ENCODE peak calls at places on chromosome 16, in ten cellular contexts. W, M, O, P, D, Q, L, F, G and R are unnamed samples. For H3K27me3, the result is how much of the 10 kb centered on the place peaks cover.

GRCh38 chr16:54148974-54149373 is 137.6 kb downstream of the IRX3 start:
- DNase-seq in L (no peak), D (no peak), Q (no peak), O (no peak), G (no peak), W (no peak), F (no peak), M (no peak), P (no peak), R (no peak)

GRCh38 chr16:10497132-10498088 is 83.0 kb downstream of the EMP2 start:
- DNase-seq in L (no peak), F (no peak), D (no peak), G (peak), O (no peak), P (no peak), Q (no peak), W (no peak), M (no peak), R (no peak)

GRCh38 chr16:59591480-59591879 is 857.4 kb upstream of the GOT2 start:
- DNase-seq in G (no peak), O (no peak), P (no peak), Q (no peak), W (no peak), M (no peak), F (no peak), L (no peak), D (no peak), R (no peak)

GRCh38 chr16:21964353-21964752 is 11.2 kb downstream of the UQCRC2 start:
- DNase-seq in P (no peak), D (no peak), L (no peak), F (no peak), M (no peak), G (no peak), O (no peak), Q (no peak), W (no peak), R (no peak)

GRCh38 chr16:67435758-67436164 is 4.8 kb downstream of the HSD11B2 start:
- DNase-seq in O (no peak), P (no peak), L (no peak), M (no peak), F (no peak), G (no peak), W (no peak), Q (no peak), D (no peak), R (peak)

GRCh38 chr16:83793179-83793578 is 14.6 kb upstream of the HSBP1 start:
- DNase-seq in F (no peak), L (no peak), D (no peak), O (no peak), Q (no peak), P (no peak), M (no peak), W (no peak), G (no peak), R (no peak)

GRCh38 chr16:71255721-71256120 is 25.2 kb upstream of the HYDIN start:
- DNase-seq in G (no peak), W (no peak), Q (no peak), F (no peak), M (no peak), P (no peak), L (no peak), O (no peak), D (no peak), R (no peak)

GRCh38 chr16:4032768-4033167 is 83.5 kb downstream of the ADCY9 start:
- DNase-seq in O (no peak), M (no peak), Q (no peak), L (no peak), G (no peak), D (no peak), P (peak), W (peak), F (no peak), R (peak)

GRCh38 chr16:88379694-88380040 is 3.1 kb upstream of the ZNF469 start:
- DNase-seq in W (no peak), D (no peak), L (peak), G (no peak), O (no peak), M (no peak), Q (no peak), P (no peak), F (no peak), R (no peak)

GRCh38 chr16:11138769-11139623 is 117.0 kb downstream of the SOCS1 start:
- DNase-seq in L (no peak), Q (peak), F (no peak), M (no peak), W (no peak), D (no peak), G (no peak), O (no peak), P (no peak), R (no peak)

GRCh38 chr16:28309811-28310311 is 17.5 kb downstream of the SBK1 start:
- DNase-seq in Q (no peak), M (no peak), W (peak), F (no peak), D (no peak), O (no peak), P (no peak), L (no peak), G (no peak), R (peak)

GRCh38 chr16:64791756-64792155 is 330.1 kb downstream of the CDH11 start:
- DNase-seq in O (no peak), G (no peak), L (no peak), M (no peak), W (no peak), F (no peak), D (no peak), Q (no peak), P (no peak), R (no peak)

GRCh38 chr16:25135239-25135878 is 23.8 kb downstream of the LCMT1 start:
- DNase-seq in M (no peak), P (no peak), G (no peak), D (no peak), W (peak), Q (peak), F (no peak), L (no peak), O (no peak), R (no peak)

GRCh38 chr16:56610017-56610608 is 1.7 kb downstream of the MT2A start:
- DNase-seq in O (peak), P (peak), L (no peak), M (no peak), D (no peak), G (no peak), F (no peak), Q (peak), W (peak), R (no peak)

GRCh38 chr16:10950393-10950792 is 6.0 kb downstream of the CLEC16A start:
- DNase-seq in F (no peak), O (no peak), W (no peak), M (no peak), Q (no peak), L (no peak), P (no peak), G (no peak), D (no peak), R (no peak)

GRCh38 chr16:54521327-54521726 is 234.7 kb upstream of the IRX3 start:
- DNase-seq in G (no peak), F (no peak), P (no peak), M (no peak), O (no peak), W (no peak), L (no peak), D (no peak), Q (no peak), R (no peak)

GRCh38 chr16:66458292-66458691 is 31.2 kb downstream of the BEAN1 start:
- DNase-seq in L (no peak), P (no peak), F (no peak), W (no peak), M (no peak), O (no peak), Q (no peak), G (no peak), D (peak), R (no peak)

GRCh38 chr16:11604783-11605563 is 18.3 kb upstream of the LITAF start:
- DNase-seq in O (peak), Q (no peak), W (peak), P (no peak), L (peak), M (no peak), D (no peak), F (no peak), G (no peak), R (peak)

GRCh38 chr16:50635505-50636392 is 45.4 kb downstream of the SNX20 start:
- DNase-seq in O (no peak), G (peak), P (no peak), W (no peak), Q (no peak), F (no peak), M (no peak), D (no peak), L (no peak), R (no peak)
- TF ChIP-seq EP300 in O (no peak), G (no peak), P (no peak), W (no peak), Q (no peak), F (no peak), M (no peak), D (no peak), L (no peak), R (no peak)

DNA sequence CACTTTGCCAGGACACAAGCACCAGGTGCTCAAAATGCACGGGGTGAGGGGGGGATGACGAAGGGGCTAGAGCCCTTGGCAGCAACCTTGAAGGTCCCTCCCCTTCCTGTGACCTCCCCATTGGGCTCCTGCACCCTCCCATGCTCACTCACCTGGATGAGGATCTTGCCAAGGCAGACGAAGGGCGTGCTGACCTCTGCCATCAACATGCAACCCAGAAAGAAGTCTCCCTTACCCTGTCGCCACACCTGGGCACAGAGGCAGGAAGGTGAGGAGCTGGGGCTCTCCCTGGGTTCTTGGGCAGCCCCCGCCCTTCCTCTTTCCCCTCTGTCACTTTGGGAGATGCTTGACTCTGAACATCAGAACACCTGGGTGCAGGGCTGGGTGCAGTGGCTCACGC is 2.6 kb downstream of the C16orf92 start:
- DNase-seq in O (no peak), P (no peak), D (no peak), G (no peak), F (no peak), Q (no peak), M (no peak), W (no peak), L (no peak), R (no peak)
- H3K27me3 ChIP-seq in O (under half), P (under half), D (half or more), G (under half), F (under half), Q (half or more), M (half or more), W (half or more), L (under half), R (under half)

GRCh38 chr16:3008749-3009088 is 4.0 kb upstream of the CLDN9 start:
- DNase-seq in W (no peak), Q (no peak), G (peak), P (no peak), F (no peak), D (no peak), O (no peak), M (no peak), L (no peak), R (no peak)

GRCh38 chr16:3007957-3008748 is 4.6 kb upstream of the CLDN9 start:
- DNase-seq in G (peak), Q (no peak), O (no peak), P (no peak), M (no peak), D (no peak), W (no peak), F (no peak), L (no peak), R (no peak)

GRCh38 chr16:3010510-3010909 is 2.2 kb upstream of the CLDN9 start:
- DNase-seq in D (no peak), F (no peak), G (no peak), W (no peak), O (no peak), Q (no peak), M (no peak), L (no peak), P (no peak), R (no peak)

GRCh38 chr16:3012246-3012645 is 477 bp upstream of the CLDN9 start:
- DNase-seq in O (no peak), G (no peak), W (no peak), M (no peak), P (no peak), Q (no peak), L (no peak), D (no peak), F (no peak), R (no peak)

DNA sequence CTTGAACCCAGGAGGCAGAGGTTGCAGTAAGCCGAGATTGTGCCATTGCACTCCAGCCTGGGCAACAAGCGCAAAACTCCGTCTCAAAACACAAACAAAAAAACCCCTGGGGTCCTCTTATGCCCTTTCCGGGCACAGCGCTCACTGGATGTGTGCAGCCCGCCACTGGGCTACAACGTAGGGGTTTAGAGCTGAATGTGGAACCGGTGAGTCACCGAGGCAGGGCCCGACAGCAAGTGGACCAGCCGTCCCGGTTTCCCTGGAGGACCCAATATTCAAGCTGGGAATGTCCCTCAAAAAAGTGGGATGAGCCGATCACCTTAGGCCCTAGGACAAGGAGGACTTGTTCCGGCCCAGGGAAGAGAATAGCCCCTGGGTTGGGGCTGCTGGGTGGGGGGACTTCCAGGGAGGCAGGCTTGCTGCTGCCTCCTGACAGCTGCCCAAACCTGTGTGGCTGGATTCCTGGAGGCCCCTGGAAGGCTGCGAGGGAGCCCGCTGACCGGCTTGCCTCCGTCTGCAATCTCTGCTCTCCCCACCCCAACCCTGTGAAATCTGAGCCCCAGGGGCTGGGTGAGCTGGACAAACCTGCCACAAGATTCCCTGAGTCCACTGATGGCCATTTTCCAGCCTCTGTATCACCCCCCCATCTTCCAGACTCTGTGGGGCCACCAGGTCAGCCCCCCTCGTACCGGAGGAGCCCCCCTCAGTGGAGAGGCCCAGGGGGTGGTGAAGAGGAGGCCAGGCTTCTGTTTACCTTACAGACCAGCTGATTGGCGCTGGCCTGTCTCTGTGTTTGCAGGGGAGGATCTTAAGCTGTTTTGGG is 2.9 kb upstream of the CLDN9 start:
- DNase-seq in Q (no peak), F (no peak), W (peak), D (no peak), M (no peak), L (no peak), G (no peak), P (peak), O (no peak), R (peak)
- TF ChIP-seq POLR2A in Q (no peak), F (no peak), W (no peak), D (no peak), M (no peak), L (no peak), G (no peak), P (no peak), O (no peak), R (peak)

GRCh38 chr16:85582177-85582888 is 30.8 kb upstream of the GSE1 start:
- DNase-seq in P (no peak), Q (no peak), W (no peak), D (no peak), L (peak), M (no peak), F (no peak), O (no peak), G (no peak), R (peak)

GRCh38 chr16:85584989-85585388 is 28.1 kb upstream of the GSE1 start:
- DNase-seq in W (no peak), Q (no peak), F (no peak), G (no peak), O (no peak), P (no peak), L (no peak), M (no peak), D (no peak), R (no peak)

GRCh38 chr16:85584192-85584757 is 28.8 kb upstream of the GSE1 start:
- DNase-seq in Q (no peak), F (no peak), G (no peak), M (no peak), O (no peak), P (no peak), D (no peak), L (no peak), W (no peak), R (no peak)

GRCh38 chr16:85585762-85586161 is 27.4 kb upstream of the GSE1 start:
- DNase-seq in W (no peak), O (no peak), M (no peak), Q (no peak), P (no peak), F (no peak), G (no peak), L (no peak), D (no peak), R (no peak)

DNA sequence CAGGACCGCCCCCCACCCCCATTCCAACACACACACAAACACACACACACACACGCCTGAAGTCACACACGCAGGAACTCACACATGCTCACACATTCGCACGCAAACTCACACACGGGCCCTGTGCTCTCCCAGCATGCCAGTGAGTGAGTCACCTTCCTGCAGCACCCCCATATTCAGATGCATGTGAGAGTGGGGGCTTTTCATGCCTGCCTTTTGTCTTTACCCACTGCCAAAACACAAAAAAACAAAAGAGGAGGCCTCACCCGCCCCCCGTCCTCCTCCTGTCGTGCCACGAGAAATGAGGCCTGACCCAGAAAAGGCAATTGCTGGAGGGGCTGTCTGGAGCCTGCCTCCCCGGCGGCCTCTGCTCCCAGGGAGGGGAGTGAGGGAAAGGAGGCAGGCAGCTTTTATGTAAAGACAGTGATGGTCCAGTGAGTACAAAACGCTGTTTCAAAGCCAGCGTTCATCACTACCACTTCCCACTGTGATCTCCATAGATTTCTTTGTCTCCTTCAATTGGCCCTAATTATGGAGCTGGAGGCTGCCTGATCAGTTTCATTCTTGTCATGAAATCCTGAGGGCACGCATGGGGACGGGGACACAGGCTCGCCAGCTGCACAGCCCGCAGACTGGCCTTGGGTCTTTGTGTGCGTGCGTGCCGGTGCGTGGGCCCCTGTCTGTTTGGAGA is 29.5 kb upstream of the GSE1 start:
- DNase-seq in D (no peak), M (no peak), O (no peak), P (no peak), L (no peak), F (no peak), G (no peak), Q (no peak), W (no peak), R (no peak)
- TF ChIP-seq EP300 in D (no peak), M (no peak), O (no peak), P (no peak), L (no peak), F (no peak), G (no peak), Q (no peak), W (no peak), R (no peak)

GRCh38 chr16:84844561-84845495 is 25.0 kb downstream of the CRISPLD2 start:
- DNase-seq in Q (no peak), L (no peak), W (no peak), M (no peak), D (no peak), G (no peak), F (no peak), P (no peak), O (no peak), R (no peak)
- H3K27me3 ChIP-seq in Q (half or more), L (under half), W (under half), M (under half), D (under half), G (half or more), F (under half), P (under half), O (under half), R (under half)

GRCh38 chr16:81415757-81416156 is 28.9 kb upstream of the CMIP start:
- DNase-seq in D (no peak), M (no peak), O (no peak), F (no peak), W (no peak), Q (no peak), G (no peak), L (no peak), P (no peak), R (no peak)

GRCh38 chr16:81413245-81413990 is 31.2 kb upstream of the CMIP start:
- DNase-seq in P (no peak), W (no peak), G (no peak), D (no peak), F (no peak), O (no peak), L (no peak), Q (no peak), M (no peak), R (no peak)

GRCh38 chr16:81416749-81417148 is 27.9 kb upstream of the CMIP start:
- DNase-seq in P (no peak), M (no peak), F (no peak), W (no peak), O (no peak), G (no peak), L (no peak), D (no peak), Q (no peak), R (no peak)

GRCh38 chr16:81419806-81420205 is 24.8 kb upstream of the CMIP start:
- DNase-seq in Q (no peak), D (no peak), M (no peak), O (no peak), P (no peak), G (no peak), L (no peak), W (no peak), F (no peak), R (no peak)

GRCh38 chr16:81417210-81417609 is 27.4 kb upstream of the CMIP start:
- DNase-seq in L (no peak), P (no peak), W (no peak), D (no peak), M (no peak), Q (no peak), G (no peak), O (no peak), F (no peak), R (no peak)
- TF ChIP-seq POLR2A in L (no peak), P (no peak), W (no peak), D (no peak), M (no peak), Q (no peak), G (no peak), O (no peak), F (no peak), R (no peak)

GRCh38 chr16:26395700-26396099 is 671.0 kb upstream of the C16orf82 start:
- DNase-seq in F (no peak), L (no peak), M (no peak), G (no peak), W (no peak), O (no peak), P (no peak), D (no peak), Q (no peak), R (no peak)

GRCh38 chr16:26394409-26394808 is 672.3 kb upstream of the C16orf82 start:
- DNase-seq in Q (no peak), L (no peak), P (no peak), O (no peak), W (no peak), M (no peak), G (no peak), D (no peak), F (no peak), R (no peak)

GRCh38 chr16:26396511-26397235 is 670.1 kb upstream of the C16orf82 start:
- DNase-seq in O (no peak), P (no peak), F (no peak), G (no peak), W (no peak), Q (no peak), M (no peak), D (no peak), L (no peak), R (no peak)

GRCh38 chr16:26391833-26392232 is 674.9 kb upstream of the C16orf82 start:
- DNase-seq in G (no peak), P (no peak), L (no peak), O (no peak), M (no peak), Q (no peak), D (no peak), F (no peak), W (no peak), R (no peak)
- TF ChIP-seq EP300 in G (no peak), P (no peak), L (no peak), O (no peak), M (no peak), Q (no peak), D (no peak), F (no peak), W (no peak), R (no peak)